ENCODE peak calls at places on chromosomes 2 and 18, in six cellular contexts. One of them, this sample, is unnamed.

GRCh38 chr18:10397004-10397403 is 57.4 kb upstream of the APCDD1 start:
- DNase-seq in neural crest cell: no peak
- DNase-seq in adrenal gland: no peak
- DNase-seq in tibial artery: no peak
- DNase-seq in CD4-positive, alpha-beta T cell: no peak
- DNase-seq in stomach: no peak
- DNase-seq in this sample: no peak

GRCh38 chr2:228417966-228418365 is 236.5 kb upstream of the SPHKAP start:
- DNase-seq in CD4-positive, alpha-beta T cell: no peak
- DNase-seq in tibial artery: no peak
- DNase-seq in neural crest cell: no peak
- DNase-seq in stomach: no peak
- DNase-seq in adrenal gland: no peak
- DNase-seq in this sample: no peak

GRCh38 chr2:120596191-120596781 is 139.4 kb upstream of the GLI2 start:
- DNase-seq in tibial artery: peak; percentile 78
- DNase-seq in stomach: no peak
- DNase-seq in CD4-positive, alpha-beta T cell: no peak
- DNase-seq in neural crest cell: no peak
- DNase-seq in adrenal gland: no peak
- DNase-seq in this sample: no peak

GRCh38 chr2:128770143-128771080 is 451.7 kb upstream of the HS6ST1 start:
- DNase-seq in CD4-positive, alpha-beta T cell: no peak
- DNase-seq in tibial artery: no peak
- DNase-seq in stomach: no peak
- DNase-seq in neural crest cell: no peak
- DNase-seq in adrenal gland: no peak
- DNase-seq in this sample: peak; percentile 17

GRCh38 chr2:222295368-222296041 is 3.3 kb downstream of the PAX3 start:
- DNase-seq in adrenal gland: no peak
- DNase-seq in stomach: no peak
- DNase-seq in neural crest cell: no peak
- DNase-seq in tibial artery: no peak
- DNase-seq in CD4-positive, alpha-beta T cell: no peak
- DNase-seq in this sample: no peak

GRCh38 chr18:65409266-65409665 is 341.5 kb upstream of the CDH7 start:
- DNase-seq in CD4-positive, alpha-beta T cell: no peak
- DNase-seq in tibial artery: no peak
- DNase-seq in neural crest cell: no peak
- DNase-seq in adrenal gland: no peak
- DNase-seq in stomach: no peak
- DNase-seq in this sample: no peak

GRCh38 chr2:170276926-170277571 is 99.1 kb downstream of the MYO3B start:
- DNase-seq in tibial artery: no peak
- DNase-seq in adrenal gland: no peak
- DNase-seq in neural crest cell: no peak
- DNase-seq in stomach: no peak
- DNase-seq in CD4-positive, alpha-beta T cell: no peak
- DNase-seq in this sample: no peak

GRCh38 chr2:83528746-83529145 is 930.3 kb downstream of the SUCLG1 start:
- DNase-seq in neural crest cell: no peak
- DNase-seq in CD4-positive, alpha-beta T cell: no peak
- DNase-seq in tibial artery: no peak
- DNase-seq in stomach: no peak
- DNase-seq in adrenal gland: no peak
- DNase-seq in this sample: no peak

DNA sequence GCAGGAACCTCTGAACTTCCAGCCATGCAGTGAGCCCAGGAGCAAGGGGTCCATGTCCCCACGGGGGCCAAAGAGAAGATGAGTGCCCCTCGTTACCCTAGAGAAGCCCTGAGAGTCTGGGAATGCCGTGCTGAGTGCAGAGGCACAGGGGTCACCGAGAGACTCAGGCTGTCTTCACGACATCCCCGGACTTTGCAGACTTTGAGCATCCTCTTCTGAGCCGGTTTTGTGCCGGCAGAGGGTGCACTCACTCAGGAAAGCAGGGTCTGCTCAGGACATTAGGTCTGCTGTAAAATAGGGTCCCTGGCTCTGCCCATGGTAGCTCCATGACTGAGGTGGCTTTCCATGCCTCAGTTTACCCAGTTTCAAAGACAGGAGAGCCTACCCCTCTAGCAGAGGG is 71.0 kb downstream of the GALNT14 start:
- DNase-seq in CD4-positive, alpha-beta T cell: no peak
- DNase-seq in tibial artery: no peak
- DNase-seq in neural crest cell: no peak
- DNase-seq in stomach: no peak
- DNase-seq in adrenal gland: no peak
- DNase-seq in this sample: no peak
- TF ChIP-seq CTCF in CD4-positive, alpha-beta T cell: no peak
- TF ChIP-seq CTCF in tibial artery: no peak
- TF ChIP-seq CTCF in neural crest cell: no peak
- TF ChIP-seq CTCF in stomach: no peak
- TF ChIP-seq CTCF in adrenal gland: no peak
- TF ChIP-seq CTCF in this sample: no peak

GRCh38 chr2:236167297-236168109 is 683 bp downstream of the GBX2 start:
- DNase-seq in stomach: no peak
- DNase-seq in CD4-positive, alpha-beta T cell: no peak
- DNase-seq in adrenal gland: no peak
- DNase-seq in neural crest cell: no peak
- DNase-seq in tibial artery: no peak
- DNase-seq in this sample: no peak
- TF ChIP-seq CTCF in stomach: no peak
- TF ChIP-seq CTCF in CD4-positive, alpha-beta T cell: no peak
- TF ChIP-seq CTCF in adrenal gland: no peak
- TF ChIP-seq CTCF in neural crest cell: peak; percentile 32
- TF ChIP-seq CTCF in tibial artery: no peak
- TF ChIP-seq CTCF in this sample: no peak

GRCh38 chr2:178193823-178194599 is at the start of gene OSBPL6:
- DNase-seq in stomach: peak; percentile 81
- DNase-seq in CD4-positive, alpha-beta T cell: peak; percentile 42
- DNase-seq in tibial artery: peak; percentile 91
- DNase-seq in neural crest cell: peak; percentile 64
- DNase-seq in adrenal gland: peak; percentile 82
- DNase-seq in this sample: peak; percentile 84
- TF ChIP-seq CTCF in stomach: no peak
- TF ChIP-seq CTCF in CD4-positive, alpha-beta T cell: no peak
- TF ChIP-seq CTCF in tibial artery: peak; percentile 44
- TF ChIP-seq CTCF in neural crest cell: peak; percentile 28
- TF ChIP-seq CTCF in adrenal gland: no peak
- TF ChIP-seq CTCF in this sample: no peak

GRCh38 chr2:7127687-7128086 is 210.5 kb downstream of the RNF144A start:
- DNase-seq in adrenal gland: no peak
- DNase-seq in stomach: no peak
- DNase-seq in neural crest cell: no peak
- DNase-seq in tibial artery: no peak
- DNase-seq in CD4-positive, alpha-beta T cell: no peak
- DNase-seq in this sample: no peak

DNA sequence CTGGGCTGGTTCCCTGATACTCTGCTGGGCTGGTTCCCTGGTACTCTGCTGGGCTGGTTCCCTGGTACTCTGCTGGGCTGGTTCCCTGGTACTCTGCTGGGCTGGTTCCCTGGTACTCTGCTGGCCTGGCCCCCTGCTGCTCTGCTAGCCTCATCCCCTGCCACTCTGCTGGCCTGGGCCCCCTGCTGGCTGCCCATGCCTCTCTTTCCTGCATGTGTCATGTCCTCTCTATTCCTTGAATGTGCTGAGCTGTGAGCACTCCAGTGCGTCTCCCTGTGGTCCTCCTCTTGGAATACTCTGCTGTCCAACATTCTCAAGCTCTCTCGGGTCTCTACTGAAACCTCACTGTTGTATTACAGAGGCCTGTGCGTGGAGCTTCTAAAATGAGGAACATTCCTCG is 216.3 kb downstream of the RNF144A start:
- DNase-seq in adrenal gland: no peak
- DNase-seq in tibial artery: no peak
- DNase-seq in CD4-positive, alpha-beta T cell: no peak
- DNase-seq in stomach: no peak
- DNase-seq in neural crest cell: peak; percentile 18
- DNase-seq in this sample: no peak
- TF ChIP-seq CTCF in adrenal gland: no peak
- TF ChIP-seq CTCF in tibial artery: no peak
- TF ChIP-seq CTCF in CD4-positive, alpha-beta T cell: no peak
- TF ChIP-seq CTCF in stomach: no peak
- TF ChIP-seq CTCF in neural crest cell: peak; percentile 33
- TF ChIP-seq CTCF in this sample: no peak

GRCh38 chr18:57051586-57052044 is 95.3 kb upstream of the BOD1L2 start:
- DNase-seq in tibial artery: no peak
- DNase-seq in adrenal gland: no peak
- DNase-seq in CD4-positive, alpha-beta T cell: no peak
- DNase-seq in stomach: peak; percentile 62
- DNase-seq in neural crest cell: no peak
- DNase-seq in this sample: peak; percentile 80
- TF ChIP-seq CTCF in tibial artery: no peak
- TF ChIP-seq CTCF in adrenal gland: no peak
- TF ChIP-seq CTCF in CD4-positive, alpha-beta T cell: no peak
- TF ChIP-seq CTCF in stomach: no peak
- TF ChIP-seq CTCF in neural crest cell: no peak
- TF ChIP-seq CTCF in this sample: no peak

DNA sequence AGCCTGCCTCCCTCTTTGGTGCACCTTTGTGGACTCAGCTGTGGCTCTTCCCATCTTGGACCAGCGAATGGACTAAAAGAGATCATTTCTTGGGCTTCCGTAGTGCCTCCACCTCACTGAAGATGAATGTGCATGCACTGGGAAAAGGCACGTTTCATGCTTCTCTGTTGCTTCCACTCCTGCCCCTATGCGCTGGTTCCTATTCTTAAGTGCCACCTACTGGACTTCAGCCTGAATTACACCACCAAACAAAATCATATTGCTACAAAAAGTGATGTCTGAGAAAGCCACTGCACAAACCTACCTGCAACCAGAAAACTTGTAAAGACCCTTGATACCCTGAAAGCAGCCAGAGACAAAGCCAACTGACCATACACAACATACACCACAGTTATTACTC is 695.6 kb downstream of the TSN start:
- DNase-seq in CD4-positive, alpha-beta T cell: no peak
- DNase-seq in stomach: no peak
- DNase-seq in adrenal gland: peak; percentile 1
- DNase-seq in tibial artery: no peak
- DNase-seq in neural crest cell: no peak
- DNase-seq in this sample: no peak
- TF ChIP-seq CTCF in CD4-positive, alpha-beta T cell: no peak
- TF ChIP-seq CTCF in stomach: no peak
- TF ChIP-seq CTCF in adrenal gland: peak; percentile 18
- TF ChIP-seq CTCF in tibial artery: no peak
- TF ChIP-seq CTCF in neural crest cell: peak; percentile 56
- TF ChIP-seq CTCF in this sample: peak; percentile 58

GRCh38 chr2:231483398-231484329 is 19.4 kb upstream of the NCL start:
- DNase-seq in adrenal gland: peak; percentile 12
- DNase-seq in neural crest cell: no peak
- DNase-seq in stomach: no peak
- DNase-seq in CD4-positive, alpha-beta T cell: peak; percentile 13
- DNase-seq in tibial artery: peak; percentile 70
- DNase-seq in this sample: no peak
- TF ChIP-seq CTCF in adrenal gland: no peak
- TF ChIP-seq CTCF in neural crest cell: no peak
- TF ChIP-seq CTCF in stomach: no peak
- TF ChIP-seq CTCF in CD4-positive, alpha-beta T cell: no peak
- TF ChIP-seq CTCF in tibial artery: no peak
- TF ChIP-seq CTCF in this sample: no peak

This sample was measured in Peyer's patch.